ENCODE peak calls at places on chromosome 12, in six cellular contexts. B is cardiac fibroblast; S is PC-3; N is NCI-H1105 treated with DMSO at 0.1 percent for 48 hours; F is HEK293T; G is activated CD4-positive, CD25-positive, alpha-beta regulatory T cell treated with anti-CD3 and anti-CD28 coated beads, Interleukin-2, amount 50 U/mL, for 72 hours. D is an unnamed sample.

GRCh38 chr12:42140901-42141300 is 3.8 kb downstream of the GXYLT1 start:
- DNase-seq in F (no peak), B (peak; percentile 44), N (no peak), S (peak; percentile 62), G (no peak), D (no peak)

GRCh38 chr12:21539797-21540196 is 13.7 kb downstream of the SPX start:
- DNase-seq in G (no peak), S (no peak), N (peak; percentile 24), F (no peak), B (no peak), D (peak; percentile 48)

GRCh38 chr12:29961231-29961630 is 177.5 kb upstream of the TMTC1 start:
- DNase-seq in B (no peak), S (no peak), F (no peak), N (no peak), G (no peak), D (no peak)

GRCh38 chr12:19967486-19967885 is 400.9 kb upstream of the PDE3A start:
- DNase-seq in B (peak; percentile 96), S (peak; percentile 22), G (no peak), N (no peak), F (no peak), D (peak; percentile 66)

GRCh38 chr12:53817021-53817389 is 65.2 kb upstream of the CISTR start:
- DNase-seq in N (no peak), F (no peak), G (no peak), S (no peak), B (no peak), D (no peak)

GRCh38 chr12:26978801-26979200 is 35.4 kb downstream of the TM7SF3 start:
- DNase-seq in S (no peak), N (no peak), G (no peak), F (no peak), B (no peak), D (no peak)

GRCh38 chr12:92786045-92786444 is 83.3 kb downstream of the PLEKHG7 start:
- DNase-seq in N (no peak), G (no peak), B (peak; percentile 26), F (no peak), S (no peak), D (no peak)

GRCh38 chr12:45898094-45898493 is 92.3 kb downstream of the SCAF11 start:
- DNase-seq in B (no peak), N (no peak), F (no peak), G (no peak), S (no peak), D (no peak)

GRCh38 chr12:27952510-27952909 is 20.0 kb downstream of the PTHLH start:
- DNase-seq in G (no peak), S (no peak), F (no peak), B (no peak), N (no peak), D (no peak)

GRCh38 chr12:53090105-53090504 is 7.4 kb upstream of the IGFBP6 start:
- DNase-seq in F (no peak), G (no peak), B (no peak), S (no peak), N (no peak), D (no peak)

GRCh38 chr12:27095346-27095745 is 13.0 kb upstream of the C12orf71 start:
- DNase-seq in B (no peak), S (no peak), N (peak; percentile 34), F (no peak), G (no peak), D (no peak)

GRCh38 chr12:67885370-67886169 is 103.7 kb upstream of the IFNG-AS1 start:
- DNase-seq in F (no peak), S (no peak), G (no peak), N (no peak), B (peak; percentile 19), D (no peak)

GRCh38 chr12:124716208-124717141 is 147.2 kb downstream of the SCARB1 start:
- DNase-seq in B (no peak), F (no peak), S (no peak), N (peak; percentile 61), G (no peak), D (peak; percentile 90)

GRCh38 chr12:101830391-101831325 is at the start of gene GNPTAB:
- DNase-seq in B (peak; percentile 95), F (peak; percentile 97), N (peak; percentile 90), G (peak; percentile 98), S (peak; percentile 96), D (peak; percentile 92)

D was measured in NCI-H345.